ENCODE peak calls at places on chromosomes 5 and 9, in five cellular contexts. V is AG04450, T is H9, K is NCI-H1092 treated with DMSO at 0.1 percent for 48 hours, G is colonic mucosa. I is an unnamed sample.

GRCh38 chr9:113156880-113157279 is 6.1 kb downstream of the SLC31A2 start:
- DNase-seq in V (no peak), T (no peak), K (no peak), G (no peak), I (no peak)

GRCh38 chr5:51411917-51412316 is 28.7 kb downstream of the ISL1 start:
- DNase-seq in V (no peak), T (no peak), K (no peak), G (no peak), I (no peak)

GRCh38 chr5:124858612-124859011 is 112.2 kb upstream of the ZNF608 start:
- DNase-seq in V (no peak), T (no peak), K (no peak), G (no peak), I (no peak)

GRCh38 chr9:93098236-93098946 is 2.4 kb downstream of the CARD19 start:
- DNase-seq in V (peak; percentile 91), T (no peak), K (no peak), G (peak; percentile 72), I (peak; percentile 82)

GRCh38 chr5:129609710-129610109 is 138.2 kb upstream of the MINAR2 start:
- DNase-seq in V (no peak), T (no peak), K (no peak), G (no peak), I (no peak)

GRCh38 chr5:178551059-178551458 is 39.1 kb downstream of the COL23A1 start:
- DNase-seq in V (no peak), T (no peak), K (peak; percentile 34), G (no peak), I (no peak)

GRCh38 chr9:37002413-37003217 is 31.5 kb downstream of the PAX5 start:
- DNase-seq in V (no peak), T (no peak), K (no peak), G (no peak), I (no peak)

GRCh38 chr5:179122411-179123108 is 62.4 kb downstream of the ZNF354C start:
- DNase-seq in V (no peak), T (no peak), K (no peak), G (peak; percentile 12), I (no peak)

GRCh38 chr9:99391937-99392574 is 170.0 kb downstream of the SEC61B start:
- DNase-seq in V (no peak), T (no peak), K (no peak), G (no peak), I (no peak)

GRCh38 chr5:174303437-174304045 is 258.0 kb downstream of the NSG2 start:
- DNase-seq in V (no peak), T (peak; percentile 15), K (no peak), G (no peak), I (no peak)

GRCh38 chr9:98783518-98784226 is 12.7 kb downstream of the ANKS6 start:
- DNase-seq in V (no peak), T (no peak), K (no peak), G (peak; percentile 14), I (no peak)

I was measured in transverse colon.